ENCODE peak calls at places on chromosomes 2 and 18, in nine cellular contexts. N is HCT116, A is suprapubic skin, D is A549, M is GM12878, V is adrenal gland, T is esophagus squamous epithelium, W is stomach, Y is sigmoid colon. U is an unnamed sample.

GRCh38 chr2:100909571-100909970 is 89.6 kb downstream of the NPAS2 start:
- DNase-seq in Y (no peak), V (no peak), M (no peak), D (no peak), W (no peak), T (no peak), N (no peak), A (no peak), U (no peak)

GRCh38 chr2:46365913-46366674 is 68.9 kb downstream of the EPAS1 start:
- DNase-seq in T (no peak), W (no peak), Y (no peak), N (no peak), V (no peak), D (peak), A (no peak), M (no peak), U (no peak)

GRCh38 chr2:100182494-100183355 is 40.3 kb upstream of the AFF3 start:
- DNase-seq in V (peak), D (no peak), T (no peak), A (no peak), W (no peak), M (no peak), N (no peak), Y (no peak), U (peak)

GRCh38 chr2:38549066-38549465 is 53.7 kb downstream of the HNRNPLL start:
- DNase-seq in M (no peak), N (no peak), W (no peak), Y (no peak), V (no peak), D (no peak), T (no peak), A (no peak), U (no peak)

GRCh38 chr18:52152036-52152435 is 188.0 kb upstream of the DCC start:
- DNase-seq in Y (no peak), W (no peak), T (no peak), M (no peak), A (no peak), D (no peak), N (no peak), V (no peak), U (no peak)

GRCh38 chr2:42035241-42035640 is 12.6 kb upstream of the PKDCC start:
- DNase-seq in Y (no peak), N (no peak), A (no peak), D (no peak), V (no peak), W (no peak), M (no peak), T (no peak), U (no peak)

GRCh38 chr2:111905990-111906735 is 7.8 kb downstream of the MERTK start:
- DNase-seq in Y (no peak), V (peak), T (no peak), M (peak), N (no peak), A (no peak), W (no peak), D (no peak), U (no peak)

GRCh38 chr2:61343141-61343540 is 127.7 kb downstream of the USP34 start:
- DNase-seq in Y (no peak), A (no peak), V (no peak), D (no peak), N (no peak), M (no peak), T (no peak), W (no peak), U (no peak)

GRCh38 chr2:128323501-128323931 is 4.8 kb upstream of the HS6ST1 start:
- DNase-seq in Y (peak), N (no peak), M (no peak), T (no peak), D (no peak), V (no peak), W (peak), A (peak), U (peak)

GRCh38 chr2:128321421-128321775 is 2.7 kb upstream of the HS6ST1 start:
- DNase-seq in V (peak), T (no peak), A (peak), N (no peak), M (no peak), Y (peak), D (no peak), W (no peak), U (peak)

GRCh38 chr2:128322651-128323491 is 4.2 kb upstream of the HS6ST1 start:
- DNase-seq in V (peak), M (no peak), T (no peak), D (no peak), A (peak), W (peak), N (no peak), Y (peak), U (peak)

GRCh38 chr2:128320609-128321420 is 2.1 kb upstream of the HS6ST1 start:
- DNase-seq in N (no peak), W (no peak), D (no peak), Y (no peak), V (no peak), T (no peak), A (peak), M (no peak), U (peak)

DNA sequence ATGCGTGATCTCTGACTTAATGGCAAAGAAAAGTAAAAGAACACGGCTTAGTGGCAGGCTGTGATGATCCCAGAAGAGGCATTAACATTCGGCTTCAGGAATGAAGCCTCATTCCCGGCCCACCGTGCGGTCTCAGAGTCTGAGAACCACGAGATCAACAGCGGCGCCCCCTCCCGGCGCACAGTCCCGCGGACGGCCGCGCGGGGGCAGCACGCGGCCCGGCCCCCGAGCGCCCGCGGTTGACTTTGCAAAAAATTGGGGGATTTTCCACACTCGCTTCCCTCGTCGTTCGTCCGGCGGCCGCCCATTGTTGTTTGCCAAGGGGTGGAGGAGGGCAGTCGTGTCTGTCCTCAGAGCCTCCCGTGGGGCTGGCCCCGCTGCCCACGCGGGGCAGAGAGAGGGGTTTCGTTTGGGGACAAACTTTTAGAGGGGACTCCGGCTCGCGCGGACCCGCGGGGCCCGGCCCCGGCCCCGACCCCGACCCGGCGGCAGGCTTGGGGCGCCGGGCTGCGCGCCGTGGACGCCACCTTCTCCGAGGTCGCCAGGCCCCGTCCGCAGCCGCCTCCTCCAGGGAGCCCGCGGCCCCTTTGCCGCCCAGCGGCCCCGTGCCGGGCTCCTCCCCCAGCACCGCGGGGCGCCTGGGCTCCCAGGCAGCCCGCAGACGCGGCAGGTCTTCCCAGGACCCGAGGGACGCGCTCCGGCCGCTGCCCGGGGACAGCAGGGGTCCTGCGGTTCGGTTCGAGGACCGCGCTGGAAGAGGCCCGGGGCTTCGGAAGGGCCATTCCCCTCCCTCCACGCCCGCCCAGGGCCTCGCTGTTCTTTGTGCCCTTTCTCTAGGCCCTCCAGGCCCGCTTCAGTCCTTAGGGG is 3.3 kb upstream of the HS6ST1 start:
- DNase-seq in Y (peak), A (peak), W (peak), M (no peak), V (peak), D (peak), T (no peak), N (peak), U (peak)
- TF ChIP-seq POLR2A in Y (no peak), A (no peak), W (no peak), M (peak), V (no peak), D (peak), T (no peak), N (no peak), U (no peak)

GRCh38 chr2:232635820-232636219 is 2.4 kb downstream of the EFHD1 start:
- DNase-seq in V (no peak), T (no peak), W (no peak), D (no peak), N (no peak), M (no peak), Y (no peak), A (no peak), U (no peak)

GRCh38 chr2:232634319-232635150 is 1.1 kb downstream of the EFHD1 start:
- DNase-seq in N (no peak), T (no peak), D (no peak), V (no peak), M (no peak), A (no peak), W (no peak), Y (no peak), U (no peak)

GRCh38 chr2:232632904-232633412 is 446 bp upstream of the EFHD1 start:
- DNase-seq in T (no peak), M (no peak), A (peak), N (no peak), D (peak), W (no peak), V (no peak), Y (peak), U (no peak)

GRCh38 chr2:232632229-232632903 is 1.0 kb upstream of the EFHD1 start:
- DNase-seq in N (no peak), D (no peak), V (no peak), A (no peak), T (no peak), W (no peak), Y (no peak), M (no peak), U (no peak)

DNA sequence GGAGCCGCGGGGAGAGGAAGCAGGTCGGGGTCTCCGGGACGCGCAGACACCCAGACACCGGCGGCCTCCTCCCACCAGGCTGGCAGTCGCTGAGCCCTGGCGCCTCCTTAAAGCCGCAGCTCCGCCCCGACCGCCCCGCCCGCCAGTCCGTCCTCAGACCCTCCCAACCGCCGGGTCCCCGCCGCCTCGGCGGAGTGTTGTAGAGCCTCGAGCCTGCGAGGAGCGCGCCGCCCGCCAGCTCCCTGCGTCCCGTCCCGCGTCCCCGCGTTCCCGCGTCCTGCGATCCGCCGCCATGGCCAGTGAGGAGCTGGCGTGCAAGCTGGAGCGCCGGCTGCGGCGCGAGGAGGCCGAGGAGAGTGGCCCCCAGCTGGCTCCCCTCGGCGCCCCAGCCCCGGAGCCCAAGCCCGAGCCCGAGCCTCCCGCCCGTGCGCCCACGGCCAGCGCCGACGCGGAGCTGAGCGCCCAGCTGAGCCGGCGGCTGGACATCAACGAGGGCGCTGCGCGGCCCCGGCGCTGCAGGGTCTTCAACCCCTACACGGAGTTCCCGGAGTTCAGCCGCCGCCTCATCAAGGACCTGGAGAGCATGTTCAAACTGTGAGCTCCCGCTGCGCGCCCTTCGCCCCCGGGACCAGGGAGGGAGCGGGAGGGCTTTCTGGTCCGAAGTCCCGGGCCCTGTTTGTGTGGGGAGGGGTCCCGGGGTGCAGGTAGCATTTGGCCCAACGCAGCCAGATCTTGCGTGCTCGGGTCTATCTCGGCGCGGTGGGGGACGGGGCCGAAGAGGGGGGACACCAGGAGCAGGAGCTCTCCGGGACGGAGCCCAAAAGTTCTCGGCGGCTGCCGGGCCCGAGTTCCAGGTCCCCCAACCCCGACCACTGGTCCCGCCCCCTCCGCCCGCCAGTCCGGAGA is at the start of gene EFHD1:
- DNase-seq in A (peak), T (no peak), W (peak), M (no peak), N (no peak), Y (peak), D (peak), V (peak), U (no peak)
- H3K4me3 ChIP-seq in A (peak), T (peak), W (peak), M (peak), N (peak), Y (peak), D (peak), V (peak), U (peak)

GRCh38 chr2:197255550-197255949 is 55.0 kb downstream of the ANKRD44 start:
- DNase-seq in N (no peak), M (peak), D (no peak), A (peak), T (peak), Y (peak), V (peak), W (peak), U (peak)
- TF ChIP-seq POLR2A in N (no peak), M (peak), D (no peak), A (no peak), T (no peak), Y (no peak), V (no peak), W (no peak), U (no peak)

GRCh38 chr2:177242136-177242987 is 22.2 kb downstream of the NFE2L2 start:
- DNase-seq in M (no peak), Y (peak), V (no peak), N (peak), A (no peak), W (no peak), T (no peak), D (peak), U (no peak)
- H3K4me3 ChIP-seq in M (no peak), Y (peak), V (peak), N (peak), A (peak), W (no peak), T (peak), D (peak), U (peak)

DNA sequence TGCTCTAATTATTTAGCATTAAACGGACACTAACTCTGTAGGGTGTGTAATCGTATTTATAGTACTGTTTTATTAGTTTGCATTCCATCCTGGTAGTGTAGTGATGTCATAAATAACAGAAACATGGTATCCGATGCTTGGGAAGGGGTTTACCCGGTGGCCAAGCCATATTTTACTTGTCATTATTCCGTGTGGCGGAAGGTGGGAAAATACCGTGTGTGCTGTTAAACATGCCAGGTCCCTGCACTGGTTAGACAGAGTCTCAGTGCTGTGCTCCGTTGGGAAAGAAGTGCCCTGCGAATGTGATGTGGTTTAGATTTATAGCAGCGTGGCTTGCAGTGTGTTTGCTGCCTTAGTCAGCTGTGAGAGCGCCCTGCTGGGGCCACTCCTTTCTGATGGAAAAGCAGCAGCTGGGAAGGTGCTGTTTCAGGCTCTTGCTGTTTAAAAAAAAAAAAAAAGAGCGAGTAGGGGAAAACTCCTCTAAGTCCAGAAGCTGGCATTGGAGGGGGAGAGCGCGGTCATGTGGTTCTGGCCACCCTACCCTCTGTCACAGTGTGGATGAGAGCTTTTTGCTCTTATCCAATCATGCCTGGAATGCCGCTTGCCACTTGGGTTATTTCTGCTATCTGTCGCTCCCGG is 211.0 kb downstream of the NEDD4L start:
- DNase-seq in W (no peak), Y (peak), M (no peak), N (no peak), V (no peak), T (no peak), D (no peak), A (no peak), U (peak)
- TF ChIP-seq POLR2A in W (no peak), Y (no peak), M (no peak), N (no peak), V (no peak), T (no peak), D (no peak), A (no peak), U (no peak)

DNA sequence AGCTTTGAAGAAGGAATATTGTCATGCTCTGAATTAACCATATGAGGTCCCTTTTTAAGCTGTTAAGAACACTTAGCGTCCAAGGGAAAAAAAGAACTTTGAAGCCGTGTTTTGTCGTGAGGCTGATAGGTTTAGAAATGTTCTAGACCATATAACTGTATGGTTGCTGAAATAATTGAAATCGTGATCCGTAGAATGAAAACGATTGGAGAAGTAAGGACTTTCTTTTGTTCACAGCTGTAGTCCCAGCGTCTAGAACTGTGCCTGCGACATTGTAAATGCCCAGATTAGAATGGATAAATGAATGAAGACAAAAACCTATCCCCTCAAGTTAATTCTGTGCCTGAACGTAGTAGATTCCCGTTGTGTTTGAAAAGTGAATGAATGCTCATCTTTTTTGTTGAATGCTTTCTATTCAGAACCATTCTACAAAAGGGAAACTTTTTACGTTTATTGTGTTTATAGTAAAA is 1.6 kb downstream of the SMCHD1 start:
- DNase-seq in Y (no peak), A (no peak), W (no peak), M (no peak), V (no peak), T (no peak), N (no peak), D (no peak), U (no peak)
- H3K4me3 ChIP-seq in Y (peak), A (peak), W (peak), M (peak), V (peak), T (peak), N (peak), D (peak), U (peak)

GRCh38 chr2:218570850-218571249 is 2.2 kb downstream of the CNOT9 start:
- DNase-seq in V (no peak), D (no peak), W (no peak), A (no peak), Y (no peak), T (no peak), M (no peak), N (no peak), U (no peak)
- TF ChIP-seq POLR2A in V (no peak), D (no peak), W (no peak), A (no peak), Y (no peak), T (no peak), M (no peak), N (no peak), U (no peak)

GRCh38 chr2:43594875-43595274 is 963 bp downstream of the THADA start:
- DNase-seq in V (no peak), T (no peak), M (no peak), Y (no peak), A (no peak), W (no peak), D (no peak), N (no peak), U (no peak)
- H3K4me3 ChIP-seq in V (peak), T (peak), M (peak), Y (peak), A (peak), W (peak), D (peak), N (peak), U (peak)

GRCh38 chr2:74149570-74150319 is 2.0 kb upstream of the BOLA3 start:
- DNase-seq in Y (no peak), V (no peak), N (no peak), M (no peak), T (no peak), A (no peak), W (no peak), D (no peak), U (no peak)

GRCh38 chr2:74146929-74147728 is 583 bp downstream of the BOLA3 start:
- DNase-seq in D (peak), V (peak), N (no peak), Y (no peak), M (no peak), T (no peak), W (no peak), A (no peak), U (no peak)

GRCh38 chr2:74148457-74149248 is 941 bp upstream of the BOLA3 start:
- DNase-seq in N (no peak), A (no peak), V (no peak), T (no peak), Y (no peak), D (no peak), W (no peak), M (no peak), U (no peak)

GRCh38 chr2:74149249-74149530 is 1.5 kb upstream of the BOLA3 start:
- DNase-seq in D (no peak), N (no peak), W (no peak), A (no peak), M (no peak), Y (no peak), V (no peak), T (no peak), U (no peak)

DNA sequence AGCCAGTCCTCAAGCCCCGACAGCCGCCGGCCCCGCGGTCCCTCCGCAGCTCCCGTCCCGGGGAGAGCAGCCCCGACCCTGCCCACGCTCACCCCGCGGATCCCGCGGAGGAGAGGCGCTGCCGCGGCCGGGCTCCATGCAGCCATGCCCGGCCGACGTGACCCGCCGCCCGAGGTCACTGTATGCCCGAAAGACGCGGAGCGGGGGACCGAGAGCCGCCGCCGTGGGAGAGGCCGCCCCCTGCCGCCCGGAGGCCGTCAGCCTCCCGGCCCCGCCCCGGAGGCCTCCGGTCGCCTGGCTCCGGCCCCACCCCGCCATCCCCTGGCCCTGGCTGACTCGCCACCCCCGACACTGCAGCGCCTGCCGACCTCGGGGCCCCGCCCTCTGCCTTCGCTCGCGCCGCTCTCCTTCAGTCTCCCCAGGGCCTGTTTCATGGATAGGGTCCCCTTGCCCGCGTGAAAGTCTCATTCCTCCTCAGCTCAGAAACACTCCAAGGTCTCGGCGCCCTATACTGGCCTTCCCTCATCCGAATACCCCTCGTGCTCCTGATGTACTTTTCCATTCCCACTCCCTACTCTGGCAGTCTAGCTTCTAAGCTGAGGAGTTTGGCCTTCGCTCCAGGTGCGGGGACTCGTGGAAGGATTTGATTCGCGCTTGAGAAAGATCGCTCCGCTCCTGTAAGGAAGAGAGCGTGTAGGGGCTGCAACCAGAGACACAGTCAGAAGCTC is at the start of gene BOLA3:
- DNase-seq in W (peak), A (peak), Y (peak), T (no peak), V (peak), M (peak), D (peak), N (peak), U (peak)
- TF ChIP-seq POLR2A in W (no peak), A (no peak), Y (no peak), T (no peak), V (no peak), M (peak), D (peak), N (peak), U (no peak)

U was measured in esophagus muscularis mucosa.